ENCODE peak calls at places on chromosomes 1 and 21, in five cellular contexts. Q, A, P, G and U are unnamed samples. For H3K9me3, the result is how much of the 10 kb centered on the place peaks cover.

GRCh38 chr1:110524311-110525249 is 5.6 kb upstream of the KCNA10 start:
- DNase-seq in P (peak), Q (peak), A (no peak), G (no peak), U (no peak)

GRCh38 chr1:179805291-179806195 is 62.5 kb downstream of the FAM163A start:
- DNase-seq in G (no peak), Q (no peak), P (no peak), A (no peak), U (no peak)

GRCh38 chr1:115545096-115545720 is 96.6 kb upstream of the VANGL1 start:
- DNase-seq in G (no peak), Q (no peak), A (no peak), P (no peak), U (no peak)

GRCh38 chr1:30657131-30658013 is 66.0 kb downstream of the MATN1 start:
- DNase-seq in P (no peak), Q (peak), G (no peak), A (no peak), U (no peak)

GRCh38 chr1:23787701-23788100 is 3.2 kb upstream of the LYPLA2 start:
- DNase-seq in A (no peak), G (no peak), Q (no peak), P (no peak), U (no peak)

GRCh38 chr1:208106218-208106617 is 138.0 kb downstream of the PLXNA2 start:
- DNase-seq in Q (no peak), G (no peak), P (no peak), A (no peak), U (no peak)

GRCh38 chr1:26044414-26044813 is 1.5 kb downstream of the SLC30A2 start:
- DNase-seq in G (no peak), A (no peak), P (no peak), Q (no peak), U (no peak)

GRCh38 chr1:48916121-48917069 is 139.7 kb upstream of the BEND5 start:
- DNase-seq in P (peak), A (no peak), Q (peak), G (no peak), U (no peak)

GRCh38 chr1:8082945-8083344 is 56.8 kb upstream of the ERRFI1 start:
- DNase-seq in Q (no peak), P (no peak), G (no peak), A (peak), U (no peak)

GRCh38 chr1:241406421-241406820 is 49.4 kb upstream of the RGS7 start:
- DNase-seq in G (no peak), A (no peak), Q (no peak), P (no peak), U (no peak)

GRCh38 chr1:28235746-28236655 is at the start of gene ATP5IF1:
- DNase-seq in A (peak), P (peak), G (peak), Q (peak), U (peak)

GRCh38 chr1:17181785-17182464 is 23.0 kb upstream of the PADI1 start:
- DNase-seq in G (no peak), P (no peak), Q (no peak), A (no peak), U (no peak)

GRCh38 chr1:69540052-69540451 is 27.7 kb upstream of the LRRC7 start:
- DNase-seq in G (no peak), P (no peak), A (no peak), Q (no peak), U (no peak)

DNA sequence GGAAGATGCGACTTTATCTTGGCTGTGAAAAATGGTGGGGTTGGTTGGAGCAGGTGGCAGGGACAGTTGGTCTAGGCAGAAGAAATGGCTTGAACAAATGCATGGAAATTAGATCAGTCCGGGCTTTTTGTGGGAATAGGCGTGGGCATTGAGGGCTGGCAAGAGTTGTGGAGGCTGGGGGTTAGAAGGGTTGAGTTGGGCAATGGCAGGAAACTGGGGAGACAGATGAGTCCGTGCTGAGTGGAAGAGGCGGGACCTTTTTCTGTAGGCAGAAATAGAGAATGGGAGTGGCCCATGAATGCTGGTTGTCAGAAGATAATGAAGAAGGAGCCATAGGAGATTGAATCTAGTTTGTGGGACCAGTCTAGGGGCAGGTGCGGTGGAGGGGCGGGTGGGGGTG is 6.9 kb downstream of the PDPN start:
- DNase-seq in A (no peak), G (no peak), Q (no peak), P (no peak), U (no peak)
- H3K9me3 ChIP-seq in A (under half), G (under half), Q (under half), P (under half), U (under half)

DNA sequence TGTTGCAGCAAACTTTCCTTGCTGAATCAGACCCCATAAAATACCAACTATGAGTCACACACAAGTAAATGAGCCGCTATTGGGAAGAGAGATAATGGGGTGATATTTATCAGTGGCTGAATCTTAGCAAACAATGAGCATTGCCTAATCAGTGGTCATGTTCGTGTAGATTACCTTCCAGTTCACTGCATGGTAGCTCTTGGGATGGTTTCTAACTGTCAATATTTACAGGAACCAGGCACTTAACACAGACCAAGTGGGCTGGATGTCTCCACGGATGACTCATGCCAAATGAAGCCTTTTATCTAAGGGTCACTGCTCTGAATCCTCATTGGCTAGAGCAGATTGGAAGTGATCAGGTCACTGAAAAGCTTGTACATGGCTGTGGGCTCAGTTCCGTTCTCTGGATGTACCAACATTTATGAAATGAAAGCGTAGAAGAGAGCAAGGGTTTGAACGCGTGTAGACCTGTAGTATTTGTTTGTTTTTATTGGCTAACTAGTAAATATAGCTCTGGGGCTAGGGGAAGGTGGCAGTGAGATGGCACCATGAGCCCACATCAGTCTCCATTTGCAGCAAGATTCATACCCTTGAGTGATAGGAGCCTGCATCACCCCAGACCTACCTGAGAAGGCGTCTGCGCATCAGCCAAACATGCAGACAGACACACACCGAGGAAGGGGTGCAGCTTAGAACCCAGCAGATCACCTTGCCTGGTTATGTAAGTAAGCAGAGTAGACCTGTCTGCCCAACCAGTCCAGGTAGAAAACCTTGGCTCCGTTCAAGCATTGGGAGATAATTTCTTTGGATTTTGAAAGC is 153.3 kb downstream of the TOMM20 start:
- DNase-seq in P (peak), Q (peak), A (peak), G (no peak), U (peak)
- TF ChIP-seq POLR2A in P (no peak), Q (no peak), A (peak), G (no peak), U (no peak)

GRCh38 chr1:225422795-225423517 is 4.9 kb downstream of the LBR start:
- DNase-seq in G (no peak), A (no peak), P (no peak), Q (no peak), U (no peak)

GRCh38 chr1:225422033-225422605 is 5.7 kb downstream of the LBR start:
- DNase-seq in G (no peak), P (no peak), Q (no peak), A (no peak), U (no peak)

GRCh38 chr1:225425211-225425786 is 2.5 kb downstream of the LBR start:
- DNase-seq in A (no peak), Q (no peak), P (no peak), G (no peak), U (no peak)

GRCh38 chr1:225424562-225425210 is 3.2 kb downstream of the LBR start:
- DNase-seq in P (no peak), G (no peak), Q (no peak), A (no peak), U (no peak)

GRCh38 chr1:225423518-225423855 is 4.4 kb downstream of the LBR start:
- DNase-seq in G (no peak), A (no peak), P (no peak), Q (no peak), U (no peak)
- H3K4me3 ChIP-seq in G (no peak), A (no peak), P (no peak), Q (no peak), U (no peak)

DNA sequence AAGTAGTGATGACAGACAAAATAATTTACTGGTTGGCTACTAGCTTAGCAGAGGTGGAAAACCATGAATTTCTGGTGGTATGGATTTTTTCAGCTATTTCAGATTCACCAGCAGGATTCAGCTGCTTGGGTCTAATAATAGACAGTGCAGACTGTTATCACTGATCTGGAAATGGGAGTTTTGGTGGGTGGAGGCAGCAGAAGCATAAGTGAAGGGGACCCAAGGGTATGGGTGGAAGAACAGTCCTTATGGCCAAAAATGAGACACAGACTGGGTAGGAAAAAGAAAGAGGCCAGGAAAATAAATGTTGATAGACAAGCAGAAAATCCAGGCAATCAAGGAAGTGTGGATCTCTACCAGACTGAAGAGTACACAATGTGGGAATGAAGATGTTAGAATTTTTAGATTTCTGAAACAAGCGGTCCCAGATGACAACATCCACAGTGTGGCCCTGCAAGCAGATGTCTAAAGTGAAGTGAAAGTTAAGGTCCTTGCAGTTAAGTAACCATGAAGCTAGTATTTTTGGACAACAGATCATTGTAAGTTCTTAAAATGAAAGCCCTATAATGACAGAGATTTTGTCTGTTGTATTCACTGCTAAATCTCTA is 24.7 kb downstream of the LYST start:
- DNase-seq in G (no peak), Q (no peak), P (no peak), A (no peak), U (no peak)
- H3K9me3 ChIP-seq in G (under half), Q (under half), P (under half), A (under half), U (under half)

GRCh38 chr1:79976287-79976686 is 969.8 kb upstream of the ADGRL4 start:
- DNase-seq in Q (no peak), G (no peak), A (no peak), P (no peak), U (no peak)

DNA sequence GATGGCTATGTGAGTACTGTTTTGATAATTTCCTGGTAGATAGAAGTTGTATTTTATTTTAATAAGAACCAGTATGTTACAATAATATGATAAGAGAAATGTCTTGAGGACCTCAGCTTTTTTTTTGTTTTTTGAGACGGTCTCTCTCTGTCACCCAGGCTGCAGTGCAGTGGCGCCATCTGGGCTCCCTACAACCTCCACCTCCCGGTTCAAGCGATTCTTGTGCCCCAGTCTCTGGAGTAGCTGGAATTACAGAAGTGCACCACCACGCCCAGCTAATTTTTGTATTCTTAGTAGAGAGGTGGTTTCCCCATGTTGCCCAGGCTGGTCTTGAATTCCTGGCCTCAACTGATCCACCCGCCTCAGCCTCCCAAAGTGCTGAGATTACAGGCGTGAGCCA is 968.1 kb upstream of the ADGRL4 start:
- DNase-seq in P (no peak), G (no peak), Q (no peak), A (no peak), U (no peak)
- TF ChIP-seq POLR2A in P (no peak), G (no peak), Q (no peak), A (no peak), U (no peak)

DNA sequence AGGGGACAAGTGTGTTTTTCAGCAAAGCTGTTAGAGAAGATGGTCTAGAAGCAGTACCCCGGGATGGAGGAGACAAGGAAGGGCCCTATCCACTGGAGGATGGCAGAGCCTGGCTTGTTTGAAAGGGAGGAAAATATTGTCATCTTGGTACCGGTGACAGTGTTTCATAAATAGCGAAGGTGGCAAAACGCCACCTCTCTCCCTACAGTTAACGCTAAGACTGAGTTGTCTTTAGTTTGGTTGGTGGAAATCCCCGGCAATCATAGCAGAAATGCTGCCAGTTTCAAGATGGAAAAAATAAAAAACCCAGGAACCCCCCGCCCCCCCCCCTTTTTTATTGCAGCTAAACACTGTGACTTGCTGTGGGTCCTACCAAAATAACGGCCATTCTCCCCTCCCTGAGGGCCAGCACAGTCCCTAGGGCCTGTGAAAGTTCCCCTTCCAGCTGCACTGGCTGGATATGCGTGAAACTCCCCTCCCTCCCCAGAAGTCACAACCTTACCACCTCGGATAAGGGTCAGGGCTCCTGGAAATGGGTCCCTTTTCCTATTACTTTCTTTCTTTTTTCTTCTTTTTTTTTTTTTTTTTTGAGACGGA is 3.7 kb downstream of the PIK3CD start:
- DNase-seq in Q (no peak), P (no peak), A (no peak), G (no peak), U (no peak)
- H3K4me3 ChIP-seq in Q (no peak), P (no peak), A (no peak), G (no peak), U (no peak)

DNA sequence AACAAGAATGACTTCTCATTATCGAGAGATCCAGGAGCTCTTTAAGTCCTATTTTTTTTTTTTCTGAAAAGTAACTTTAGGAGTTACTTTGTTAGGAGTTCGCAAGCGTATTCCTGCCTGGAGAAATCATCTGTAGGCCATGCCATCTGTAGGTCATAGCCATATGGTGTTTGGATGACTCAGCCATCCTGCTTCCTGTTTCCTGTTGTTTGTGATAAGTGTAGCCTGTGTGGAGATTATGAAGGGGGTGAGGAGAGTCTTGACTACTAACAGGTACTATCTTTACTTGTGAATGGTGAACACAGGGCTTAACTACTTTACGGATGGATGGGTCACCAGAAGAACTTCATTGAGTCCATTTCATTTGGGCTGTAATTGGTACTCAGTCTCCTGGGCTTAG is 327.2 kb downstream of the PTPRU start:
- DNase-seq in P (no peak), A (no peak), Q (no peak), G (no peak), U (no peak)
- H3K9me3 ChIP-seq in P (under half), A (under half), Q (under half), G (under half), U (under half)

DNA sequence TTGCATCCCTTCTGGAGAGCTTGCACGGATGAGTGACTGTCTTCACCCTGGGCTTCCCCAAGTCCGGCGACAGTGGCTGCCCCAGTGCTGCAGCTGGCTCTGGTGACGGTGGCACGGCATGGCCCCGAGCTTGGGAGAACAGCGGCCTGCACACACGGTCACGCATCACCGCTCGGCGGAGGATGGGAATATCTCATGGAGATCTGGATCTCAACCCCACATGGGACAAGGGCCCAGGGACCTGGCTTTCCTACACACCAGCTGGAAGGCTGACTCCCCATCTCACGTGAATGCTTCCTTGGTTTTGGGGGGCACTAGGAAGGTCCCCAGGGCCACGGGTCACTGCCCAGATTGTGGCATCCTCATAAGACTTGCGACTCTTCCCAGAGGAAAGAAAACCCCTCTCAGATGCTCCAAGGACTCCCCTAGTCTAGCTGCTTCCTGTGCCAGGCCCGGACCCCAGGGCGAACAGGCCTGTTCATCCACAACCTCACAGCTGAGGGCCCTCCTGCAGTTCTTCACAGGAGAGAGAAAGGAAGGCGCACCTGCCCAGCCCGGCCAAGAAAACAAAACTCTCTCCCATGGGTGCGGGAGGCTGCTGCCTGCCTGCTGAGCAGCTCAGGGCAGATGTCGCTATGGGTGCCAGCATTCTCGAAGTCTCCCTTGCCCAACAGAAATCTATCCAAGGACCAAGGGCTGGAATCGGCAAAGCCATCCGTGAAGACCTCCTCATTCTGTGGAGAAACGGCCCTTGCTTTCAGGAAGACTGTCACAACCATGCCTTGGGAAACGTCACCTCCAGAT is 9.9 kb downstream of the CFAP410 start:
- DNase-seq in A (no peak), Q (no peak), G (no peak), P (no peak), U (no peak)
- TF ChIP-seq POLR2A in A (no peak), Q (no peak), G (no peak), P (no peak), U (no peak)